ENCODE peak calls at places on chromosome 13, in five cellular contexts. One of them, this sample, is unnamed.

GRCh38 chr13:76812971-76813691 is 73.1 kb downstream of the KCTD12 start:
- DNase-seq in endothelial cell of umbilical vein: peak; percentile 94
- DNase-seq in PC-3: no peak
- DNase-seq in cardiac fibroblast: peak; percentile 57
- DNase-seq in fibroblast of mammary gland: peak; percentile 60
- DNase-seq in this sample: no peak

GRCh38 chr13:103282571-103283450 is 216.6 kb upstream of the SLC10A2 start:
- DNase-seq in endothelial cell of umbilical vein: no peak
- DNase-seq in PC-3: peak; percentile 86
- DNase-seq in cardiac fibroblast: peak; percentile 94
- DNase-seq in fibroblast of mammary gland: peak; percentile 68
- DNase-seq in this sample: peak; percentile 45

GRCh38 chr13:37944476-37945442 is 75.2 kb upstream of the TRPC4 start:
- DNase-seq in endothelial cell of umbilical vein: no peak
- DNase-seq in PC-3: no peak
- DNase-seq in cardiac fibroblast: peak; percentile 28
- DNase-seq in fibroblast of mammary gland: no peak
- DNase-seq in this sample: peak; percentile 22

GRCh38 chr13:37617162-37617561 is 18.6 kb upstream of the POSTN start:
- DNase-seq in endothelial cell of umbilical vein: peak; percentile 59
- DNase-seq in PC-3: peak; percentile 39
- DNase-seq in cardiac fibroblast: peak; percentile 90
- DNase-seq in fibroblast of mammary gland: peak; percentile 55
- DNase-seq in this sample: peak; percentile 75

GRCh38 chr13:21458457-21458815 is 667 bp downstream of the ZDHHC20 start:
- DNase-seq in endothelial cell of umbilical vein: peak; percentile 25
- DNase-seq in PC-3: peak; percentile 57
- DNase-seq in cardiac fibroblast: no peak
- DNase-seq in fibroblast of mammary gland: no peak
- DNase-seq in this sample: no peak

GRCh38 chr13:105442941-105443340 is 1092.5 kb downstream of the EFNB2 start:
- DNase-seq in endothelial cell of umbilical vein: peak; percentile 93
- DNase-seq in PC-3: peak; percentile 95
- DNase-seq in cardiac fibroblast: peak; percentile 96
- DNase-seq in fibroblast of mammary gland: peak; percentile 99
- DNase-seq in this sample: peak; percentile 89

GRCh38 chr13:40494513-40494912 is 171.9 kb downstream of the FOXO1 start:
- DNase-seq in endothelial cell of umbilical vein: peak; percentile 58
- DNase-seq in PC-3: no peak
- DNase-seq in cardiac fibroblast: peak; percentile 65
- DNase-seq in fibroblast of mammary gland: no peak
- DNase-seq in this sample: no peak

GRCh38 chr13:75927183-75927582 is 291.1 kb downstream of the LMO7 start:
- DNase-seq in endothelial cell of umbilical vein: no peak
- DNase-seq in PC-3: no peak
- DNase-seq in cardiac fibroblast: no peak
- DNase-seq in fibroblast of mammary gland: no peak
- DNase-seq in this sample: peak; percentile 13

GRCh38 chr13:30567072-30567471 is 50.6 kb upstream of the USPL1 start:
- DNase-seq in endothelial cell of umbilical vein: no peak
- DNase-seq in PC-3: no peak
- DNase-seq in cardiac fibroblast: no peak
- DNase-seq in fibroblast of mammary gland: no peak
- DNase-seq in this sample: no peak

DNA sequence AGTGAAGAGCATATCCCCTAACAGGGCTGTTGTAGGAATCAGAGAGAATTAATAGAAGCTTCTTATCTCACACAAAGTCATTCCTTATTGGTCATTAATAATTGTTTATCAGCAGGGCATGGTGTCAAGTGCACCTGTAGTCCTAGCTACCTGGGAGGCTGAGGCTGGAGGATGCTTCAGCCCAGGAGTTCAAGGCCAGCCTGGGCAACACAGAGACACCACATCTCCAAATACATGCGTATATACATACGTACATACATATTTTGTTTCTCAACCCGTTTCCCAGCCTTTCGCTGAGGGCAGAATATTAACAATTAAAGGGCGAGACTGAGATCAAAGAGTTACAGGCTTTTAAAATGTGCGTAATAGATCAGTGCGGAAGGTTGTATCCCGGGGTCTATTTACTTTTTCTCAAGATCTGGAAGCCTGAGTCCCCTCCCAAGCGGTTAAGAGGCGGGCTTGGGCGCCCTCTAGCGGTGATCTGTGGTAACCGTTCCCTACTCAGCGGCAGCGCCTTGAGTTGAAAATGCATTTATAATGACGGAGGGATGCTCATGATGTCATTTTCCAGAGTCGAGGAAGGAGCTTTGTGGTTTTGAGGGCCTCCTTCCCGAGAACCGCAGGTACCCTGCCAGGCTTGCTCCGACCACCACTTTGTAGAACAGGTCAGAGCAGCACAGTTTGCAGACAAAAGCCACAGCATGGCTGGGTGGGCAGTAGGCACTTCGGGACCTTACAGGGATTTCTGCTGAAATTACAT is 169.6 kb upstream of the GPR12 start:
- DNase-seq in endothelial cell of umbilical vein: peak; percentile 67
- DNase-seq in PC-3: peak; percentile 76
- DNase-seq in cardiac fibroblast: peak; percentile 71
- DNase-seq in fibroblast of mammary gland: peak; percentile 60
- DNase-seq in this sample: peak; percentile 67
- H3K4me3 ChIP-seq in endothelial cell of umbilical vein: no peak overlapping the region
- H3K4me3 ChIP-seq in PC-3: peak overlapping the region; percentile 34
- H3K4me3 ChIP-seq in cardiac fibroblast: no peak overlapping the region
- H3K4me3 ChIP-seq in fibroblast of mammary gland: no peak overlapping the region
- H3K4me3 ChIP-seq in this sample: no peak overlapping the region

DNA sequence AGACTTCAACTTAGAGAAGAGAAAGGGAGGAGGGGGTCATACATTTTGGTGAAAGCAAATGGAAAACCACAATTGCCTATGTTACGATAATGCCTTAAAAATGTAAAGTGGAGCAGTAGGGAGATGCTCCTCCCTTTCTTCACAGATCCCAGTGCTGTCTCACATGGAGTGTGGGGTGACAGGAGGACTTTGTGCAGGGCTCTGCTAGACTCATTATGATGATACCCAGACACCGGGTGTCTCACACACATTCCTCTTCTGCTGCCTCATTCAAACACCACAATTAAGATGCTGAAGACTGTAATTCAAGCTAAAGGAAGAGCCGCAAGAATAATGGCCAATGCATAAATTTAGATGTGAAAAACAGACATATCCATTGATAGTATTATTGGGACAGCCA is 150.6 kb downstream of the LHFPL6 start:
- DNase-seq in endothelial cell of umbilical vein: no peak
- DNase-seq in PC-3: no peak
- DNase-seq in cardiac fibroblast: peak; percentile 27
- DNase-seq in fibroblast of mammary gland: peak; percentile 9
- DNase-seq in this sample: peak; percentile 68
- TF ChIP-seq CTCF in endothelial cell of umbilical vein: no peak
- TF ChIP-seq CTCF in PC-3: no peak
- TF ChIP-seq CTCF in cardiac fibroblast: no peak
- TF ChIP-seq CTCF in fibroblast of mammary gland: no peak
- TF ChIP-seq CTCF in this sample: no peak

GRCh38 chr13:93243375-93244063 is 16.9 kb downstream of the GPC6 start:
- DNase-seq in endothelial cell of umbilical vein: no peak
- DNase-seq in PC-3: no peak
- DNase-seq in cardiac fibroblast: no peak
- DNase-seq in fibroblast of mammary gland: no peak
- DNase-seq in this sample: no peak

GRCh38 chr13:93248627-93249047 is 22.0 kb downstream of the GPC6 start:
- DNase-seq in endothelial cell of umbilical vein: no peak
- DNase-seq in PC-3: peak; percentile 78
- DNase-seq in cardiac fibroblast: peak; percentile 76
- DNase-seq in fibroblast of mammary gland: no peak
- DNase-seq in this sample: peak; percentile 28

GRCh38 chr13:93246069-93246468 is 19.5 kb downstream of the GPC6 start:
- DNase-seq in endothelial cell of umbilical vein: no peak
- DNase-seq in PC-3: no peak
- DNase-seq in cardiac fibroblast: no peak
- DNase-seq in fibroblast of mammary gland: no peak
- DNase-seq in this sample: no peak

GRCh38 chr13:93244918-93245280 is 18.3 kb downstream of the GPC6 start:
- DNase-seq in endothelial cell of umbilical vein: no peak
- DNase-seq in PC-3: no peak
- DNase-seq in cardiac fibroblast: peak; percentile 55
- DNase-seq in fibroblast of mammary gland: peak; percentile 74
- DNase-seq in this sample: peak; percentile 59

DNA sequence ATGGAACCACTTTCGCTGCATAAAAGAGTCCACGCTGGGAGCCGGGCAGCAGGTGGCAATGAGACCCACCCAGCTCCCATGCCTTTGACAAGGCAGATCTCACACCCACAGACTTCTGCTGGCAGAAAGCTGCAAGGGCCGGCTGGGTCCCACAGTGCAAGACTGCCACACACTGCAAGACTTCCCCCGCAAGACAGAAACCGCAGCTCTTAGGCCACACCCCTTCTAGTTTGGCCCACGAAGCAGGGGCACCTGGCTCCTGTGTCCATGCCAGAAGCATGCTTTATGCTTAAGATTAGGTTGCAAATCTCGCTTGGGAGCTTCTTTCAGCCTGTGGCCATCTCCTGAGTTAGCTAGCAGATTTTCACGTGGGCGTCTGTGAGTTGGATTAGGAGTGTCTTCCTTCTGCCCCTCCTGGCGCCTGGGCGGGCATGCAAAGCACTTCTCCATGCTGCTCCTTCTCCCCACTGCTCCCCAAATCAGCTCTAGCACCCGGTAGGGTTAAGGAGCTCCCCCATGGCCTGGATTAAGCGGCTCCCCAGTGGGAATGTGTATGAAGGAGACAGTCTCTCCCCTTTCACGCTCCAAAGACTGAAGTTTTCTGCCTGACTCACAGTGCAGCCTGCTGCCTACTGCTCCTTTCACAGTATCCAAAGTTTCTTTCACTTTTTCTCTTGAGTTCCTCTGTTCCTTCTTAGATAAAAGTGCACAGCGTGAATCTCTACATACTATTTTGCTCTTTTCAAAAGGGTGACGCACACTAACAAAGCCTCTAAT is 17.7 kb downstream of the GPC6 start:
- DNase-seq in endothelial cell of umbilical vein: no peak
- DNase-seq in PC-3: no peak
- DNase-seq in cardiac fibroblast: peak; percentile 68
- DNase-seq in fibroblast of mammary gland: peak; percentile 65
- DNase-seq in this sample: peak; percentile 41
- H3K4me3 ChIP-seq in endothelial cell of umbilical vein: no peak overlapping the region
- H3K4me3 ChIP-seq in PC-3: no peak overlapping the region
- H3K4me3 ChIP-seq in cardiac fibroblast: peak overlapping the region; percentile 36
- H3K4me3 ChIP-seq in fibroblast of mammary gland: peak overlapping the region; percentile 40
- H3K4me3 ChIP-seq in this sample: peak overlapping the region; percentile 46

GRCh38 chr13:104318121-104318520 is 1251.9 kb upstream of the SLC10A2 start:
- DNase-seq in endothelial cell of umbilical vein: peak; percentile 43
- DNase-seq in PC-3: peak; percentile 38
- DNase-seq in cardiac fibroblast: peak; percentile 58
- DNase-seq in fibroblast of mammary gland: peak; percentile 34
- DNase-seq in this sample: peak; percentile 21
- TF ChIP-seq CTCF in endothelial cell of umbilical vein: peak; percentile 27
- TF ChIP-seq CTCF in PC-3: peak; percentile 69
- TF ChIP-seq CTCF in cardiac fibroblast: peak; percentile 52
- TF ChIP-seq CTCF in fibroblast of mammary gland: peak; percentile 35
- TF ChIP-seq CTCF in this sample: peak; percentile 45

GRCh38 chr13:113393226-113393571 is 29.3 kb upstream of the GRTP1 start:
- DNase-seq in endothelial cell of umbilical vein: no peak
- DNase-seq in PC-3: no peak
- DNase-seq in cardiac fibroblast: no peak
- DNase-seq in fibroblast of mammary gland: no peak
- DNase-seq in this sample: no peak
- H3K4me3 ChIP-seq in endothelial cell of umbilical vein: peak overlapping the region; percentile 91
- H3K4me3 ChIP-seq in PC-3: peak overlapping the region; percentile 72
- H3K4me3 ChIP-seq in cardiac fibroblast: peak overlapping the region; percentile 71
- H3K4me3 ChIP-seq in fibroblast of mammary gland: peak overlapping the region; percentile 78
- H3K4me3 ChIP-seq in this sample: peak overlapping the region; percentile 78

This sample was measured in fibroblast of villous mesenchyme.